ENCODE peak calls at places on chromosomes 2 and 18, in ten cellular contexts. I is foreskin keratinocyte, J is MM.1S, X is thoracic aorta, P is uterus, D is upper lobe of right lung, Z is ovary, G is mesendoderm, L is lung, O is NT2/D1. B is an unnamed sample.

GRCh38 chr2:31081497-31081896 is 56.7 kb downstream of the GALNT14 start:
- DNase-seq in I (no peak), J (no peak), X (no peak), P (no peak), D (no peak), Z (no peak), G (no peak), L (no peak), O (no peak), B (no peak)

GRCh38 chr2:229686122-229686919 is 28.0 kb downstream of the DNER start:
- DNase-seq in I (no peak), J (no peak), X (no peak), P (no peak), D (no peak), Z (no peak), G (no peak), L (no peak), O (no peak), B (no peak)

GRCh38 chr2:45131587-45131986 is 122.3 kb upstream of the SIX2 start:
- DNase-seq in I (no peak), J (no peak), X (no peak), P (no peak), D (no peak), Z (no peak), G (no peak), L (no peak), O (no peak), B (peak; percentile 65)

GRCh38 chr18:62420513-62421209 is 95.6 kb downstream of the TNFRSF11A start:
- DNase-seq in I (peak; percentile 41), J (peak; percentile 30), X (no peak), P (no peak), D (no peak), Z (no peak), G (no peak), L (no peak), O (no peak), B (no peak)

GRCh38 chr18:11392292-11392691 is 217.1 kb upstream of the SLC35G4 start:
- DNase-seq in I (no peak), J (no peak), X (no peak), P (no peak), D (no peak), Z (no peak), G (peak; percentile 85), L (no peak), O (peak; percentile 32), B (peak; percentile 53)

GRCh38 chr2:45607701-45608100 is 3.4 kb downstream of the SRBD1 start:
- DNase-seq in I (no peak), J (no peak), X (no peak), P (no peak), D (no peak), Z (no peak), G (peak; percentile 76), L (no peak), O (peak; percentile 23), B (no peak)

GRCh38 chr18:45275367-45276113 is 339.7 kb upstream of the SLC14A2 start:
- DNase-seq in I (no peak), J (peak; percentile 39), X (no peak), P (no peak), D (no peak), Z (no peak), G (peak; percentile 56), L (no peak), O (peak; percentile 27), B (no peak)

GRCh38 chr2:43136862-43137261 is 89.5 kb downstream of the ZFP36L2 start:
- DNase-seq in I (no peak), J (no peak), X (no peak), P (no peak), D (no peak), Z (no peak), G (no peak), L (no peak), O (no peak), B (no peak)

GRCh38 chr18:56021136-56021813 is 433.3 kb upstream of the TCF4 start:
- DNase-seq in I (no peak), J (no peak), X (no peak), P (no peak), D (no peak), Z (no peak), G (no peak), L (no peak), O (no peak), B (no peak)

GRCh38 chr2:236237468-236238190 is 26.6 kb downstream of the ASB18 start:
- DNase-seq in I (no peak), J (no peak), X (no peak), P (no peak), D (no peak), Z (no peak), G (peak; percentile 46), L (no peak), O (peak; percentile 25), B (no peak)

GRCh38 chr2:177076636-177077179 is 135.9 kb upstream of the HNRNPA3 start:
- DNase-seq in I (no peak), J (no peak), X (no peak), P (no peak), D (no peak), Z (no peak), G (peak; percentile 90), L (no peak), O (peak; percentile 65), B (no peak)
- H3K4me1 ChIP-seq in I (no peaks in the 10 kb centered on the region), J (no peaks in the 10 kb centered on the region), X (no peaks in the 10 kb centered on the region), P (no peaks in the 10 kb centered on the region), D (no peaks in the 10 kb centered on the region), Z (no peaks in the 10 kb centered on the region), G (no peaks in the 10 kb centered on the region), L (no peaks in the 10 kb centered on the region), O (peaks cover 10% of the 10 kb centered on the region), B (no peaks in the 10 kb centered on the region)

GRCh38 chr2:50449306-50449705 is 582.6 kb downstream of the NRXN1 start:
- DNase-seq in I (peak; percentile 36), J (no peak), X (no peak), P (no peak), D (no peak), Z (no peak), G (no peak), L (no peak), O (no peak), B (no peak)

GRCh38 chr2:50438293-50438692 is 593.6 kb downstream of the NRXN1 start:
- DNase-seq in I (no peak), J (no peak), X (no peak), P (no peak), D (no peak), Z (no peak), G (no peak), L (no peak), O (no peak), B (no peak)

GRCh38 chr2:50448556-50448955 is 583.4 kb downstream of the NRXN1 start:
- DNase-seq in I (no peak), J (no peak), X (no peak), P (no peak), D (no peak), Z (no peak), G (no peak), L (no peak), O (no peak), B (no peak)

GRCh38 chr2:50443868-50444267 is 588.1 kb downstream of the NRXN1 start:
- DNase-seq in I (no peak), J (no peak), X (no peak), P (no peak), D (no peak), Z (no peak), G (no peak), L (no peak), O (no peak), B (no peak)

DNA sequence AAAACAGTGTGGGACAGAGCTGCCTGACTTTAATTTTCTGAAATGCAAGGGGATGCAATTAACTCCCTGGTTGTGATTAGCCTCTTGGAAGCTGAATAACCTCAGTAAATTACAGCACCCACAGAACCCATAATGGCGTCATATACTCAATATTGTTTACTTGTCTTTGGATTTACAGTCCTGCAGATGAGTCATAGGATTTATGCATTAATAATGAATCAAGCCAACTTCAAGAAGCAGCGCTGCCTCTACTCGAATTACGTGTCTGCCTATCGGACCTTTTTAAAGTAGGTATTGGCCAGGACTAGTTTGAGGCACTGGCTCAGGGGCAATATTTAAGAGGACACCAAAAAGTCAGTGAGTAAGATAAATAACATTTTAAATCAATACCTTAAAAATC is 587.6 kb downstream of the NRXN1 start:
- DNase-seq in I (peak; percentile 27), J (no peak), X (no peak), P (no peak), D (no peak), Z (no peak), G (no peak), L (no peak), O (no peak), B (no peak)
- H3K4me1 ChIP-seq in I (no peaks in the 10 kb centered on the region), J (no peaks in the 10 kb centered on the region), X (no peaks in the 10 kb centered on the region), P (no peaks in the 10 kb centered on the region), D (no peaks in the 10 kb centered on the region), Z (no peaks in the 10 kb centered on the region), G (no peaks in the 10 kb centered on the region), L (no peaks in the 10 kb centered on the region), O (no peaks in the 10 kb centered on the region), B (no peaks in the 10 kb centered on the region)

GRCh38 chr2:63737085-63737701 is 104.5 kb upstream of the UGP2 start:
- DNase-seq in I (peak; percentile 93), J (no peak), X (no peak), P (no peak), D (no peak), Z (no peak), G (no peak), L (no peak), O (no peak), B (no peak)
- H3K4me1 ChIP-seq in I (peaks cover 50% of the 10 kb centered on the region), J (no peaks in the 10 kb centered on the region), X (peaks cover 22% of the 10 kb centered on the region), P (peaks cover 7% of the 10 kb centered on the region), D (no peaks in the 10 kb centered on the region), Z (peaks cover 7% of the 10 kb centered on the region), G (no peaks in the 10 kb centered on the region), L (no peaks in the 10 kb centered on the region), O (no peaks in the 10 kb centered on the region), B (peaks cover 4% of the 10 kb centered on the region)

GRCh38 chr18:48947102-48947501 is 3.7 kb downstream of the SMAD7 start:
- DNase-seq in I (no peak), J (no peak), X (no peak), P (no peak), D (peak; percentile 40), Z (no peak), G (no peak), L (no peak), O (no peak), B (no peak)
- H3K4me1 ChIP-seq in I (peaks cover 45% of the 10 kb centered on the region), J (peaks cover 18% of the 10 kb centered on the region), X (peaks cover 52% of the 10 kb centered on the region), P (peaks cover 41% of the 10 kb centered on the region), D (peaks cover 61% of the 10 kb centered on the region), Z (peaks cover 27% of the 10 kb centered on the region), G (peaks cover 43% of the 10 kb centered on the region), L (peaks cover 7% of the 10 kb centered on the region), O (peaks cover 12% of the 10 kb centered on the region), B (peaks cover 18% of the 10 kb centered on the region)